ENCODE peak calls at places on chromosomes 1 and 21, in six cellular contexts. N, A, Y, X, R and W are unnamed samples.

GRCh38 chr1:200053091-200053490 is 25.6 kb downstream of the NR5A2 start:
- DNase-seq in R (no peak), N (no peak), X (no peak), Y (no peak), A (no peak), W (no peak)

GRCh38 chr1:7721940-7722669 is 49.0 kb upstream of the VAMP3 start:
- DNase-seq in X (no peak), N (no peak), Y (no peak), R (no peak), A (no peak), W (no peak)

GRCh38 chr1:193700710-193701355 is 514.4 kb upstream of the B3GALT2 start:
- DNase-seq in R (no peak), X (no peak), Y (no peak), A (no peak), N (no peak), W (no peak)

GRCh38 chr1:230794431-230794830 is 47.2 kb downstream of the CAPN9 start:
- DNase-seq in X (no peak), R (no peak), N (no peak), Y (no peak), A (no peak), W (no peak)

GRCh38 chr1:215569987-215570824 is 3.1 kb downstream of the KCTD3 start:
- DNase-seq in N (no peak), X (no peak), R (no peak), Y (no peak), A (no peak), W (no peak)

GRCh38 chr1:58162952-58163550 is 383.5 kb downstream of the OMA1 start:
- DNase-seq in Y (no peak), A (no peak), R (peak), N (peak), X (peak), W (peak)

GRCh38 chr1:19738106-19738505 is 61.6 kb downstream of the TMCO4 start:
- DNase-seq in A (no peak), Y (no peak), N (peak), X (no peak), R (no peak), W (no peak)

GRCh38 chr1:203090667-203091320 is 5.0 kb upstream of the MYOG start:
- DNase-seq in R (no peak), Y (no peak), N (no peak), X (no peak), A (no peak), W (no peak)

GRCh38 chr1:39576016-39576657 is 453 bp downstream of the PABPC4 start:
- DNase-seq in Y (no peak), N (peak), A (no peak), X (peak), R (peak), W (no peak)

GRCh38 chr21:14737922-14738321 is 191.8 kb upstream of the SAMSN1 start:
- DNase-seq in N (no peak), A (peak), X (no peak), R (peak), Y (peak), W (no peak)

GRCh38 chr1:96995351-96995750 is 273.8 kb downstream of the PTBP2 start:
- DNase-seq in N (no peak), A (no peak), Y (no peak), R (no peak), X (no peak), W (no peak)

GRCh38 chr1:38283736-38284470 is 237.3 kb upstream of the POU3F1 start:
- DNase-seq in Y (no peak), N (no peak), A (no peak), R (no peak), X (no peak), W (no peak)

GRCh38 chr1:70659891-70660290 is 248.8 kb downstream of the CTH start:
- DNase-seq in Y (no peak), A (no peak), R (no peak), X (no peak), N (no peak), W (no peak)

GRCh38 chr1:24101796-24102580 is 9.9 kb downstream of the MYOM3 start:
- DNase-seq in A (no peak), X (no peak), Y (no peak), R (no peak), N (no peak), W (no peak)

GRCh38 chr1:201955009-201955749 is at the start of gene TIMM17A:
- DNase-seq in X (peak), N (peak), A (peak), Y (peak), R (peak), W (peak)

GRCh38 chr1:71566413-71566812 is 485.6 kb upstream of the ZRANB2 start:
- DNase-seq in A (no peak), Y (no peak), R (no peak), X (no peak), N (no peak), W (no peak)

GRCh38 chr1:180586671-180587155 is 27.9 kb downstream of the OVAAL start:
- DNase-seq in A (no peak), X (no peak), R (no peak), Y (no peak), N (no peak), W (no peak)

GRCh38 chr1:83845437-83846071 is 153.4 kb downstream of the TTLL7 start:
- DNase-seq in N (no peak), A (no peak), R (no peak), Y (no peak), X (no peak), W (no peak)

GRCh38 chr1:84348240-84348555 is 46.7 kb downstream of the SAMD13 start:
- DNase-seq in X (no peak), A (no peak), Y (no peak), N (no peak), R (no peak), W (no peak)

GRCh38 chr1:92784051-92784638 is 763 bp downstream of the EVI5 start:
- DNase-seq in Y (peak), N (no peak), X (peak), A (no peak), R (peak), W (no peak)